ENCODE peak calls at places on chromosomes 12 and 14, in ten cellular contexts. One of them, this sample, is unnamed.

GRCh38 chr14:101442451-101442850 is 118.8 kb upstream of the DIO3 start:
- DNase-seq in progenitor cell of endocrine pancreas: no peak
- DNase-seq in WERI-Rb-1: no peak
- DNase-seq in CD8-positive, alpha-beta T cell: peak
- DNase-seq in HL-60: no peak
- DNase-seq in brain microvascular endothelial cell: no peak
- DNase-seq in breast epithelium: no peak
- DNase-seq in fibroblast of lung: no peak
- DNase-seq in heart right ventricle: no peak
- DNase-seq in cardiac muscle cell: peak
- DNase-seq in this sample: no peak

GRCh38 chr14:76754586-76754985 is 6.7 kb upstream of the VASH1 start:
- DNase-seq in progenitor cell of endocrine pancreas: no peak
- DNase-seq in WERI-Rb-1: no peak
- DNase-seq in CD8-positive, alpha-beta T cell: no peak
- DNase-seq in HL-60: no peak
- DNase-seq in brain microvascular endothelial cell: no peak
- DNase-seq in breast epithelium: no peak
- DNase-seq in fibroblast of lung: no peak
- DNase-seq in heart right ventricle: no peak
- DNase-seq in cardiac muscle cell: no peak
- DNase-seq in this sample: no peak

GRCh38 chr14:64684091-64684490 is 20.1 kb upstream of the PLEKHG3 start:
- DNase-seq in progenitor cell of endocrine pancreas: no peak
- DNase-seq in WERI-Rb-1: no peak
- DNase-seq in CD8-positive, alpha-beta T cell: no peak
- DNase-seq in HL-60: no peak
- DNase-seq in brain microvascular endothelial cell: no peak
- DNase-seq in breast epithelium: no peak
- DNase-seq in fibroblast of lung: peak
- DNase-seq in heart right ventricle: peak
- DNase-seq in cardiac muscle cell: peak
- DNase-seq in this sample: no peak

GRCh38 chr12:91225316-91225715 is 42.7 kb upstream of the DCN start:
- DNase-seq in progenitor cell of endocrine pancreas: no peak
- DNase-seq in WERI-Rb-1: no peak
- DNase-seq in CD8-positive, alpha-beta T cell: no peak
- DNase-seq in HL-60: no peak
- DNase-seq in brain microvascular endothelial cell: no peak
- DNase-seq in breast epithelium: no peak
- DNase-seq in fibroblast of lung: peak
- DNase-seq in heart right ventricle: no peak
- DNase-seq in cardiac muscle cell: peak
- DNase-seq in this sample: no peak

GRCh38 chr12:125249066-125249824 is 184.0 kb downstream of the AACS start:
- DNase-seq in progenitor cell of endocrine pancreas: no peak
- DNase-seq in WERI-Rb-1: no peak
- DNase-seq in CD8-positive, alpha-beta T cell: no peak
- DNase-seq in HL-60: no peak
- DNase-seq in brain microvascular endothelial cell: no peak
- DNase-seq in breast epithelium: no peak
- DNase-seq in fibroblast of lung: no peak
- DNase-seq in heart right ventricle: no peak
- DNase-seq in cardiac muscle cell: no peak
- DNase-seq in this sample: no peak

GRCh38 chr14:71416392-71416791 is 509.1 kb downstream of the PCNX1 start:
- DNase-seq in progenitor cell of endocrine pancreas: no peak
- DNase-seq in WERI-Rb-1: no peak
- DNase-seq in CD8-positive, alpha-beta T cell: no peak
- DNase-seq in HL-60: no peak
- DNase-seq in brain microvascular endothelial cell: peak
- DNase-seq in breast epithelium: no peak
- DNase-seq in fibroblast of lung: no peak
- DNase-seq in heart right ventricle: no peak
- DNase-seq in cardiac muscle cell: no peak
- DNase-seq in this sample: no peak

GRCh38 chr12:122793685-122794106 is 19.3 kb downstream of the CCDC62 start:
- DNase-seq in progenitor cell of endocrine pancreas: no peak
- DNase-seq in WERI-Rb-1: peak
- DNase-seq in CD8-positive, alpha-beta T cell: no peak
- DNase-seq in HL-60: peak
- DNase-seq in brain microvascular endothelial cell: peak
- DNase-seq in breast epithelium: no peak
- DNase-seq in fibroblast of lung: peak
- DNase-seq in heart right ventricle: no peak
- DNase-seq in cardiac muscle cell: peak
- DNase-seq in this sample: no peak

GRCh38 chr14:61973981-61974380 is 211.8 kb downstream of the SNAPC1 start:
- DNase-seq in progenitor cell of endocrine pancreas: no peak
- DNase-seq in WERI-Rb-1: no peak
- DNase-seq in CD8-positive, alpha-beta T cell: no peak
- DNase-seq in HL-60: no peak
- DNase-seq in brain microvascular endothelial cell: peak
- DNase-seq in breast epithelium: no peak
- DNase-seq in fibroblast of lung: peak
- DNase-seq in heart right ventricle: no peak
- DNase-seq in cardiac muscle cell: peak
- DNase-seq in this sample: no peak

GRCh38 chr12:60872850-60873713 is 1277.3 kb downstream of the SLC16A7 start:
- DNase-seq in progenitor cell of endocrine pancreas: no peak
- DNase-seq in WERI-Rb-1: no peak
- DNase-seq in CD8-positive, alpha-beta T cell: no peak
- DNase-seq in HL-60: no peak
- DNase-seq in brain microvascular endothelial cell: no peak
- DNase-seq in breast epithelium: no peak
- DNase-seq in fibroblast of lung: peak
- DNase-seq in heart right ventricle: no peak
- DNase-seq in cardiac muscle cell: no peak
- DNase-seq in this sample: no peak

GRCh38 chr12:30614031-30614430 is 81.6 kb downstream of the IPO8 start:
- DNase-seq in progenitor cell of endocrine pancreas: no peak
- DNase-seq in WERI-Rb-1: no peak
- DNase-seq in CD8-positive, alpha-beta T cell: no peak
- DNase-seq in HL-60: no peak
- DNase-seq in brain microvascular endothelial cell: no peak
- DNase-seq in breast epithelium: no peak
- DNase-seq in fibroblast of lung: no peak
- DNase-seq in heart right ventricle: no peak
- DNase-seq in cardiac muscle cell: no peak
- DNase-seq in this sample: no peak

GRCh38 chr14:104749111-104749649 is 3.8 kb upstream of the SIVA1 start:
- DNase-seq in progenitor cell of endocrine pancreas: no peak
- DNase-seq in WERI-Rb-1: peak
- DNase-seq in CD8-positive, alpha-beta T cell: no peak
- DNase-seq in HL-60: no peak
- DNase-seq in brain microvascular endothelial cell: no peak
- DNase-seq in breast epithelium: no peak
- DNase-seq in fibroblast of lung: peak
- DNase-seq in heart right ventricle: peak
- DNase-seq in cardiac muscle cell: no peak
- DNase-seq in this sample: no peak

GRCh38 chr12:60209933-60210332 is 614.1 kb downstream of the SLC16A7 start:
- DNase-seq in progenitor cell of endocrine pancreas: no peak
- DNase-seq in WERI-Rb-1: no peak
- DNase-seq in CD8-positive, alpha-beta T cell: no peak
- DNase-seq in HL-60: no peak
- DNase-seq in brain microvascular endothelial cell: no peak
- DNase-seq in breast epithelium: no peak
- DNase-seq in fibroblast of lung: no peak
- DNase-seq in heart right ventricle: no peak
- DNase-seq in cardiac muscle cell: no peak
- DNase-seq in this sample: no peak

GRCh38 chr12:108479364-108480070 is 35.6 kb upstream of the FICD start:
- DNase-seq in progenitor cell of endocrine pancreas: no peak
- DNase-seq in WERI-Rb-1: no peak
- DNase-seq in CD8-positive, alpha-beta T cell: no peak
- DNase-seq in HL-60: no peak
- DNase-seq in brain microvascular endothelial cell: no peak
- DNase-seq in breast epithelium: no peak
- DNase-seq in fibroblast of lung: no peak
- DNase-seq in heart right ventricle: no peak
- DNase-seq in cardiac muscle cell: no peak
- DNase-seq in this sample: no peak

DNA sequence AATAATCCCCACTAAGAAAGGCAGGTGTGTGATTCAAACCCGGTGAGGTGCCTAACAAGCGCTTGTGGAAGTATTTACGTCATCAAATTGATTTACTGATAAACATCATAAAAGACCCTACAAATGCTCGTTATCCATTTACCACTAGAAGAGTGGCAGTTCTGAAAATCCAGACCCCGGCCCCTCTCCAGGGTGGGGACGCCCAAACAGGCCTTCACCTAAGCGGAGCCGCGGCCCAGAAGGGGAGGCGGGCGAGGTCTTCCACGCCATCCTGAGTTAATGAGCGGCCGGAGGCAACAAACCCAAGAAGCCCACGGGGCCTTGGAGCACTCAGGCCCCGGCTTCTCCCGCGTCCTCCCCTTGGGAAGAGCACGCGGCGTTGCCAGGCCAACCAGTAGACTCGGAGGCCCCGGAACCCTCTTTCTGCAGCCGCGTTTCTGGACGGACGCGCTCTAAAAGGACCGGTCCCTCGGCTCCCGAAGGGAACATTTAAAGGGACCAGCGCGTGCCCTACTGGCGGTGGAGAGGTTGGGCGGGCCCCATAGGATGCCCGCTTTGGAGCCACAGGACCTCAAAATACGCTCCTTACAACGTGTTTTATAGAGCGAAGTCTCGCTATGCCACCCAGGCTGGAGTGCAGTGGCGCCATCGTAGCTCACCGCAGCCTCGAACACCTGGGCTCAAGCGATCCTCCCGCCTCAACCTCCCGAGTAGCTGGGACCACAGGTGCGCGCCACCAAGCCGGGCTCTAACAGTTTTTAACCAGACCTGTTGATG is 3.5 kb downstream of the PTPN21 start:
- DNase-seq in progenitor cell of endocrine pancreas: peak
- DNase-seq in WERI-Rb-1: no peak
- DNase-seq in CD8-positive, alpha-beta T cell: no peak
- DNase-seq in HL-60: no peak
- DNase-seq in brain microvascular endothelial cell: peak
- DNase-seq in breast epithelium: peak
- DNase-seq in fibroblast of lung: peak
- DNase-seq in heart right ventricle: peak
- DNase-seq in cardiac muscle cell: peak
- DNase-seq in this sample: peak
- TF ChIP-seq CTCF in progenitor cell of endocrine pancreas: peak
- TF ChIP-seq CTCF in WERI-Rb-1: no peak
- TF ChIP-seq CTCF in CD8-positive, alpha-beta T cell: no peak
- TF ChIP-seq CTCF in HL-60: no peak
- TF ChIP-seq CTCF in brain microvascular endothelial cell: peak
- TF ChIP-seq CTCF in breast epithelium: peak
- TF ChIP-seq CTCF in fibroblast of lung: peak
- TF ChIP-seq CTCF in heart right ventricle: peak
- TF ChIP-seq CTCF in cardiac muscle cell: peak
- TF ChIP-seq CTCF in this sample: peak

GRCh38 chr12:27009926-27010325 is 4.3 kb downstream of the TM7SF3 start:
- DNase-seq in progenitor cell of endocrine pancreas: no peak
- DNase-seq in WERI-Rb-1: no peak
- DNase-seq in CD8-positive, alpha-beta T cell: no peak
- DNase-seq in HL-60: no peak
- DNase-seq in brain microvascular endothelial cell: no peak
- DNase-seq in breast epithelium: no peak
- DNase-seq in fibroblast of lung: no peak
- DNase-seq in heart right ventricle: no peak
- DNase-seq in cardiac muscle cell: no peak
- DNase-seq in this sample: no peak
- TF ChIP-seq CTCF in progenitor cell of endocrine pancreas: no peak
- TF ChIP-seq CTCF in WERI-Rb-1: no peak
- TF ChIP-seq CTCF in CD8-positive, alpha-beta T cell: no peak
- TF ChIP-seq CTCF in HL-60: no peak
- TF ChIP-seq CTCF in brain microvascular endothelial cell: no peak
- TF ChIP-seq CTCF in breast epithelium: no peak
- TF ChIP-seq CTCF in fibroblast of lung: no peak
- TF ChIP-seq CTCF in heart right ventricle: no peak
- TF ChIP-seq CTCF in cardiac muscle cell: no peak
- TF ChIP-seq CTCF in this sample: no peak

DNA sequence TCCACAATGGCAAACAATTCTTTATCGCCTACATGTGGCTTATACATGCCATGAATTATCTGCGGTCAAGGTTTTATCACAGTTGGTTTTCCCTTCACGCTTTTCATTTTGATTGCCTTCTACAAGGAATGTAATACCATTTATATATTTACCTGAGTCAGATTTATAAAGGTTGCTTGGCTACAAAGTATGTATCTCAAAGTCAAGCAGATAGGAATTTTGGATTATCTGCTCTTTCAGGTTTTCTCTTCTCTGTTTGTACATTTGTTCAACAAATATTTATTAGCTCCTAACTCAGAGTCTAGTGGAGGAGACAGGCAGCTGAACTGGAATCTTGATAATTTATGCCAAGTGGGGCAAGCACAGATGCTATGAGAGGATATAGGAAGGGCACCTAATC is 28.5 kb upstream of the CISTR start:
- DNase-seq in progenitor cell of endocrine pancreas: no peak
- DNase-seq in WERI-Rb-1: no peak
- DNase-seq in CD8-positive, alpha-beta T cell: no peak
- DNase-seq in HL-60: no peak
- DNase-seq in brain microvascular endothelial cell: no peak
- DNase-seq in breast epithelium: no peak
- DNase-seq in fibroblast of lung: no peak
- DNase-seq in heart right ventricle: no peak
- DNase-seq in cardiac muscle cell: no peak
- DNase-seq in this sample: no peak
- TF ChIP-seq CTCF in progenitor cell of endocrine pancreas: no peak
- TF ChIP-seq CTCF in WERI-Rb-1: no peak
- TF ChIP-seq CTCF in CD8-positive, alpha-beta T cell: no peak
- TF ChIP-seq CTCF in HL-60: no peak
- TF ChIP-seq CTCF in brain microvascular endothelial cell: no peak
- TF ChIP-seq CTCF in breast epithelium: no peak
- TF ChIP-seq CTCF in fibroblast of lung: no peak
- TF ChIP-seq CTCF in heart right ventricle: no peak
- TF ChIP-seq CTCF in cardiac muscle cell: no peak
- TF ChIP-seq CTCF in this sample: no peak

DNA sequence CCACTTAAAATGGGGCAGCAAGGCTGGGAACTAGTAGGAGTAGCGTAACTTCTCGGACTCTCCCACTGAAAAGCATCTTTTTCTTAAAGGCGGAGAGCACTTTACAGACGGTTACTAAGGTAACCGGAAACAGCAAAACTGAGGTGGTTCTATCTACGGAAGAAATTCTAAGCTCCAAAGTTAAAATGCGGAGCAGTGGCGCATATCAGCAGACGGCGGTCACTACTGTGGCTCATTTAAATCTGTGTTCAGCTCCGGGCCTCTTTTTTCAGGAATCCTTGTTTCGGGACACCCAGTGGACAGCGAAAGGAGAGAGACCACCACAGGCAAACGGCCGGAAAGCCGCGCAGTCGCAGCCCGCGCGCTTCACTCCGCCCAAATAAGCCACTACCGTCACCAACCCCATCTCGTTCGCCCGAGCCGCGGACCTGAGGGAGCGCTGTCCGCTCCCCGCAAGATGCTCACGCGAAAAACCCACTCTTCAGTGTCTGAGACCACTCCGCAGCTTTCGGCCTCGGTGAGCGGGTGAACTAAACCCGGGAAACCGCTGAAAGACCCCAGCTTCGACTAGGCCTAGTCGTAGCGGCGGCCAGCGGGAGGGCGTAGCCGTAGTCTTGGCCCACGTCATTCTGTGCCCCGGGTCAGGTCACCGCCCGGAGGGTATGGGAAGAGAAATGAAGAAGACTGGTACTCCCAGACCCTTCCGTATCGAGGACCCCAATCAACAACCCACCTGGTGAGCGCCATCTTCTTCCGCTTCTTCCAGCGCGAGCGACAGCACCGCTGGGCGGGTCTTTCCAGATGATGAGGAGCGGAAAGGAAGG is at the start of gene SNW1:
- DNase-seq in progenitor cell of endocrine pancreas: peak
- DNase-seq in WERI-Rb-1: peak
- DNase-seq in CD8-positive, alpha-beta T cell: peak
- DNase-seq in HL-60: peak
- DNase-seq in brain microvascular endothelial cell: peak
- DNase-seq in breast epithelium: peak
- DNase-seq in fibroblast of lung: peak
- DNase-seq in heart right ventricle: peak
- DNase-seq in cardiac muscle cell: peak
- DNase-seq in this sample: peak
- TF ChIP-seq CTCF in progenitor cell of endocrine pancreas: peak
- TF ChIP-seq CTCF in WERI-Rb-1: no peak
- TF ChIP-seq CTCF in CD8-positive, alpha-beta T cell: no peak
- TF ChIP-seq CTCF in HL-60: no peak
- TF ChIP-seq CTCF in brain microvascular endothelial cell: peak
- TF ChIP-seq CTCF in breast epithelium: no peak
- TF ChIP-seq CTCF in fibroblast of lung: no peak
- TF ChIP-seq CTCF in heart right ventricle: no peak
- TF ChIP-seq CTCF in cardiac muscle cell: no peak
- TF ChIP-seq CTCF in this sample: no peak

This sample was measured in AG09319.